ENCODE peak calls at places on chromosome 15, in five cellular contexts. U, A, X, R and P are unnamed samples.

GRCh38 chr15:74369084-74369745 is 1.8 kb upstream of the CYP11A1 start:
- DNase-seq in X (no peak), A (no peak), R (no peak), U (no peak), P (no peak)

GRCh38 chr15:70065006-70065722 is 32.6 kb downstream of the TLE3 start:
- DNase-seq in R (no peak), X (no peak), A (no peak), U (no peak), P (no peak)

GRCh38 chr15:37995461-37996347 is 61.3 kb downstream of the TMCO5A start:
- DNase-seq in X (no peak), A (peak; percentile 30), R (no peak), U (peak; percentile 41), P (peak; percentile 81)

GRCh38 chr15:101482526-101483371 is 6.8 kb downstream of the PCSK6 start:
- DNase-seq in X (no peak), A (no peak), R (no peak), U (no peak), P (no peak)

GRCh38 chr15:20672469-20672868 is 130.9 kb upstream of the GOLGA6L6 start:
- DNase-seq in A (no peak), X (no peak), R (no peak), U (no peak), P (no peak)

GRCh38 chr15:39830166-39830565 is 47.5 kb upstream of the FSIP1 start:
- DNase-seq in A (no peak), X (no peak), U (no peak), R (no peak), P (no peak)

GRCh38 chr15:45101749-45102148 is 12.2 kb downstream of the DUOX2 start:
- DNase-seq in A (no peak), U (no peak), R (no peak), X (no peak), P (no peak)

GRCh38 chr15:25247418-25248030 is 191.3 kb downstream of the UBE3A start:
- DNase-seq in R (no peak), U (no peak), A (no peak), X (no peak), P (no peak)